ENCODE peak calls at places on chromosomes 16 and 17, in nine cellular contexts. H is neural progenitor cell; B is NCI-H345; X is ACHN; K is activated T-cell treated with anti-CD3 and anti-CD28 coated beads, Interleukin-2, amount 50 U/mL, for 72 hours; J is amygdala; R is iris pigment epithelial cell; D is GM23248; L is foreskin fibroblast. F is an unnamed sample.

GRCh38 chr16:275786-276232 is at the start of gene RGS11:
- DNase-seq in H (no peak), B (no peak), X (no peak), K (no peak), J (no peak), R (no peak), D (peak), L (no peak), F (no peak)

GRCh38 chr16:29809031-29809747 is 2.8 kb upstream of the PRRT2 start:
- DNase-seq in H (no peak), B (no peak), X (no peak), K (peak), J (no peak), R (no peak), D (no peak), L (no peak), F (no peak)

GRCh38 chr16:28931801-28932225 is at the start of gene CD19:
- DNase-seq in H (no peak), B (no peak), X (no peak), K (no peak), J (no peak), R (no peak), D (no peak), L (no peak), F (no peak)

GRCh38 chr17:74043976-74044375 is 159.5 kb upstream of the RPL38 start:
- DNase-seq in H (no peak), B (no peak), X (no peak), K (no peak), J (no peak), R (no peak), D (no peak), L (no peak), F (no peak)

GRCh38 chr16:4800290-4801041 is 2.0 kb downstream of the ROGDI start:
- DNase-seq in H (no peak), B (no peak), X (no peak), K (no peak), J (peak), R (no peak), D (no peak), L (no peak), F (peak)

GRCh38 chr17:6000426-6000825 is 69.8 kb upstream of the WSCD1 start:
- DNase-seq in H (no peak), B (no peak), X (no peak), K (no peak), J (no peak), R (peak), D (no peak), L (peak), F (no peak)

GRCh38 chr17:40244255-40244654 is 25.2 kb downstream of the WIPF2 start:
- DNase-seq in H (no peak), B (no peak), X (no peak), K (no peak), J (no peak), R (no peak), D (no peak), L (no peak), F (no peak)

GRCh38 chr17:43359469-43360105 is 39.2 kb upstream of the ARL4D start:
- DNase-seq in H (no peak), B (no peak), X (no peak), K (peak), J (no peak), R (no peak), D (no peak), L (no peak), F (no peak)

GRCh38 chr17:80233202-80233601 is 13.0 kb downstream of the SLC26A11 start:
- DNase-seq in H (no peak), B (no peak), X (no peak), K (no peak), J (no peak), R (no peak), D (no peak), L (no peak), F (no peak)

GRCh38 chr17:45086346-45086745 is 25.2 kb downstream of the NMT1 start:
- DNase-seq in H (no peak), B (no peak), X (no peak), K (no peak), J (no peak), R (no peak), D (no peak), L (no peak), F (no peak)

GRCh38 chr17:81365601-81366585 is 29.4 kb upstream of the BAHCC1 start:
- DNase-seq in H (no peak), B (no peak), X (peak), K (peak), J (no peak), R (peak), D (no peak), L (no peak), F (peak)

GRCh38 chr17:67585077-67585602 is 132.6 kb upstream of the NOL11 start:
- DNase-seq in H (no peak), B (peak), X (no peak), K (no peak), J (no peak), R (no peak), D (no peak), L (no peak), F (peak)